ENCODE peak calls at places on chromosomes 2 and 18, in four cellular contexts. O is amniotic stem cell, I is progenitor cell of endocrine pancreas, C is NCI-H1092 treated with DMSO at 0.1 percent for 48 hours. E is an unnamed sample.

GRCh38 chr2:148640767-148641166 is 3.8 kb upstream of the EPC2 start:
- DNase-seq in I (no peak), O (no peak), C (peak; percentile 3), E (no peak)

GRCh38 chr18:9627642-9628041 is 13.3 kb upstream of the PPP4R1 start:
- DNase-seq in C (no peak), I (no peak), O (no peak), E (no peak)

GRCh38 chr2:159595410-159596046 is 20.8 kb downstream of the BAZ2B start:
- DNase-seq in O (no peak), I (no peak), C (no peak), E (no peak)

GRCh38 chr2:121527009-121527682 is 3.5 kb upstream of the RNU4ATAC start:
- DNase-seq in O (no peak), C (no peak), I (no peak), E (peak; percentile 21)

GRCh38 chr2:53545159-53546055 is 222.2 kb upstream of the CHAC2 start:
- DNase-seq in C (peak; percentile 46), O (no peak), I (no peak), E (peak; percentile 18)

GRCh38 chr2:161990741-161991140 is 83.3 kb downstream of the DPP4 start:
- DNase-seq in C (no peak), O (peak; percentile 14), I (no peak), E (no peak)

GRCh38 chr18:74040459-74041332 is 106.9 kb downstream of the FBXO15 start:
- DNase-seq in C (no peak), I (peak; percentile 29), O (no peak), E (peak; percentile 6)

GRCh38 chr2:113012436-113013335 is 7.4 kb downstream of the IL36A start:
- DNase-seq in I (no peak), C (no peak), O (no peak), E (no peak)

GRCh38 chr2:213934560-213934959 is 476.3 kb upstream of the VWC2L start:
- DNase-seq in O (no peak), I (no peak), C (no peak), E (no peak)

GRCh38 chr2:226669249-226669648 is 130.4 kb downstream of the IRS1 start:
- DNase-seq in C (no peak), I (no peak), O (no peak), E (no peak)

GRCh38 chr2:218982312-218983262 is 2.4 kb downstream of the FEV start:
- DNase-seq in C (no peak), O (no peak), I (no peak), E (no peak)

GRCh38 chr2:234670804-234671203 is 173.9 kb upstream of the ARL4C start:
- DNase-seq in O (no peak), C (no peak), I (no peak), E (no peak)

GRCh38 chr2:219001577-219002394 is 8.6 kb upstream of the CRYBA2 start:
- DNase-seq in I (peak; percentile 79), C (peak; percentile 95), O (no peak), E (peak; percentile 97)

E was measured in NCI-H1105.